ENCODE peak calls at places on chromosomes 6 and 20, in eight cellular contexts. G, L, J, U, M, A, E and Z are unnamed samples.

GRCh38 chr20:6184086-6184485 is 61.3 kb upstream of the FERMT1 start:
- DNase-seq in G (no peak), L (no peak), J (no peak), U (no peak), M (no peak), A (no peak), E (no peak), Z (no peak)

GRCh38 chr20:1939270-1939595 is 44.0 kb downstream of the SIRPA start:
- DNase-seq in G (no peak), L (no peak), J (no peak), U (no peak), M (no peak), A (no peak), E (no peak), Z (no peak)

GRCh38 chr20:48690888-48691287 is 136.9 kb downstream of the PREX1 start:
- DNase-seq in G (no peak), L (no peak), J (no peak), U (no peak), M (no peak), A (no peak), E (no peak), Z (no peak)

GRCh38 chr20:47040506-47041125 is 146.0 kb downstream of the EYA2 start:
- DNase-seq in G (no peak), L (no peak), J (no peak), U (no peak), M (no peak), A (no peak), E (no peak), Z (no peak)

GRCh38 chr20:14829897-14830296 is 492.5 kb upstream of the FLRT3 start:
- DNase-seq in G (no peak), L (peak; percentile 78), J (no peak), U (no peak), M (no peak), A (no peak), E (no peak), Z (no peak)

GRCh38 chr20:36154696-36155628 is at the start of gene EPB41L1:
- DNase-seq in G (no peak), L (no peak), J (no peak), U (peak; percentile 30), M (no peak), A (no peak), E (no peak), Z (peak; percentile 42)

GRCh38 chr20:41245086-41245707 is 72.3 kb downstream of the ZHX3 start:
- DNase-seq in G (no peak), L (peak; percentile 4), J (peak; percentile 58), U (no peak), M (no peak), A (no peak), E (no peak), Z (no peak)

GRCh38 chr6:106360989-106361430 is 493 bp downstream of the CRYBG1 start:
- DNase-seq in G (peak; percentile 17), L (peak; percentile 27), J (no peak), U (no peak), M (peak; percentile 35), A (peak; percentile 66), E (no peak), Z (peak; percentile 64)

GRCh38 chr6:137764464-137764863 is 102.6 kb upstream of the TNFAIP3 start:
- DNase-seq in G (no peak), L (no peak), J (peak; percentile 28), U (no peak), M (no peak), A (no peak), E (peak; percentile 79), Z (no peak)

GRCh38 chr6:3324262-3324942 is 65.7 kb downstream of the PSMG4 start:
- DNase-seq in G (no peak), L (no peak), J (peak; percentile 97), U (no peak), M (peak; percentile 38), A (no peak), E (peak; percentile 81), Z (peak; percentile 82)

GRCh38 chr6:2166717-2167116 is 78.7 kb downstream of the GMDS start:
- DNase-seq in G (no peak), L (no peak), J (no peak), U (no peak), M (no peak), A (no peak), E (no peak), Z (no peak)

GRCh38 chr20:51650685-51651134 is 108.2 kb upstream of the NFATC2 start:
- DNase-seq in G (no peak), L (no peak), J (peak; percentile 77), U (no peak), M (no peak), A (no peak), E (no peak), Z (no peak)

GRCh38 chr6:87757792-87758191 is 55.8 kb upstream of the AKIRIN2 start:
- DNase-seq in G (no peak), L (no peak), J (no peak), U (no peak), M (no peak), A (no peak), E (no peak), Z (no peak)

GRCh38 chr6:34213772-34214171 is 22.9 kb upstream of the HMGA1 start:
- DNase-seq in G (no peak), L (no peak), J (no peak), U (no peak), M (no peak), A (no peak), E (no peak), Z (no peak)

GRCh38 chr6:133132583-133132982 is 108.6 kb upstream of the EYA4 start:
- DNase-seq in G (no peak), L (no peak), J (no peak), U (peak; percentile 39), M (no peak), A (no peak), E (no peak), Z (no peak)

GRCh38 chr6:120198033-120198432 is 848.5 kb upstream of the MAN1A1 start:
- DNase-seq in G (no peak), L (no peak), J (no peak), U (no peak), M (no peak), A (no peak), E (no peak), Z (no peak)

GRCh38 chr20:34084227-34084923 is 27.7 kb downstream of the EIF2S2 start:
- DNase-seq in G (no peak), L (no peak), J (no peak), U (no peak), M (no peak), A (no peak), E (no peak), Z (no peak)

GRCh38 chr6:28789553-28790083 is 134.2 kb downstream of the TRIM27 start:
- DNase-seq in G (peak; percentile 47), L (peak; percentile 75), J (peak; percentile 60), U (no peak), M (no peak), A (peak; percentile 74), E (no peak), Z (no peak)

GRCh38 chr20:32820000-32820697 is 395 bp downstream of the MAPRE1 start:
- DNase-seq in G (peak; percentile 87), L (peak; percentile 87), J (peak; percentile 56), U (peak; percentile 87), M (peak; percentile 75), A (peak; percentile 68), E (no peak), Z (peak; percentile 89)

GRCh38 chr6:30344191-30344867 is 627 bp upstream of the RPP21 start:
- DNase-seq in G (no peak), L (no peak), J (no peak), U (no peak), M (no peak), A (no peak), E (no peak), Z (no peak)

GRCh38 chr20:6623989-6624388 is 143.5 kb upstream of the BMP2 start:
- DNase-seq in G (no peak), L (no peak), J (no peak), U (no peak), M (no peak), A (peak; percentile 14), E (no peak), Z (no peak)

GRCh38 chr6:5936611-5937010 is 70.1 kb downstream of the NRN1 start:
- DNase-seq in G (no peak), L (no peak), J (no peak), U (no peak), M (no peak), A (no peak), E (no peak), Z (no peak)

GRCh38 chr20:45456632-45457031 is 12.9 kb upstream of the WFDC2 start:
- DNase-seq in G (no peak), L (no peak), J (peak; percentile 30), U (peak; percentile 49), M (no peak), A (peak; percentile 90), E (no peak), Z (peak; percentile 36)